ENCODE peak calls at places on chromosome 3, in four cellular contexts. One of them, this sample, is unnamed.

GRCh38 chr3:175129126-175129525 is 270.0 kb downstream of the NAALADL2 start:
- DNase-seq in fibroblast of lung: peak; percentile 43
- DNase-seq in thoracic aorta: no peak
- DNase-seq in pancreas: no peak
- DNase-seq in this sample: no peak

GRCh38 chr3:126358038-126358815 is 1.0 kb upstream of the KLF15 start:
- DNase-seq in fibroblast of lung: peak; percentile 17
- DNase-seq in thoracic aorta: no peak
- DNase-seq in pancreas: no peak
- DNase-seq in this sample: peak; percentile 22

GRCh38 chr3:55242921-55243320 is 244.2 kb downstream of the WNT5A start:
- DNase-seq in fibroblast of lung: no peak
- DNase-seq in thoracic aorta: no peak
- DNase-seq in pancreas: no peak
- DNase-seq in this sample: no peak

GRCh38 chr3:36741285-36741684 is 23.1 kb downstream of the DCLK3 start:
- DNase-seq in fibroblast of lung: peak; percentile 4
- DNase-seq in thoracic aorta: no peak
- DNase-seq in pancreas: no peak
- DNase-seq in this sample: no peak

GRCh38 chr3:105997800-105998526 is 129.2 kb upstream of the CBLB start:
- DNase-seq in fibroblast of lung: peak; percentile 95
- DNase-seq in thoracic aorta: no peak
- DNase-seq in pancreas: no peak
- DNase-seq in this sample: no peak

GRCh38 chr3:108780235-108780634 is 23.0 kb upstream of the RETNLB start:
- DNase-seq in fibroblast of lung: no peak
- DNase-seq in thoracic aorta: no peak
- DNase-seq in pancreas: no peak
- DNase-seq in this sample: no peak

GRCh38 chr3:192031941-192032340 is 571.0 kb downstream of the PYDC2 start:
- DNase-seq in fibroblast of lung: no peak
- DNase-seq in thoracic aorta: no peak
- DNase-seq in pancreas: no peak
- DNase-seq in this sample: no peak

GRCh38 chr3:2992534-2992933 is 117.6 kb downstream of the IL5RA start:
- DNase-seq in fibroblast of lung: no peak
- DNase-seq in thoracic aorta: no peak
- DNase-seq in pancreas: no peak
- DNase-seq in this sample: no peak

GRCh38 chr3:72818092-72818721 is 30.0 kb downstream of the SHQ1 start:
- DNase-seq in fibroblast of lung: peak; percentile 64
- DNase-seq in thoracic aorta: no peak
- DNase-seq in pancreas: no peak
- DNase-seq in this sample: no peak

GRCh38 chr3:196772897-196773296 is 33.2 kb downstream of the PAK2 start:
- DNase-seq in fibroblast of lung: no peak
- DNase-seq in thoracic aorta: no peak
- DNase-seq in pancreas: no peak
- DNase-seq in this sample: no peak

GRCh38 chr3:117557469-117557868 is 847.9 kb downstream of the TUSC7 start:
- DNase-seq in fibroblast of lung: no peak
- DNase-seq in thoracic aorta: no peak
- DNase-seq in pancreas: no peak
- DNase-seq in this sample: no peak

GRCh38 chr3:126501736-126502135 is 15.8 kb downstream of the UROC1 start:
- DNase-seq in fibroblast of lung: no peak
- DNase-seq in thoracic aorta: no peak
- DNase-seq in pancreas: no peak
- DNase-seq in this sample: no peak

GRCh38 chr3:108100906-108101305 is 10.1 kb upstream of the CD47 start:
- DNase-seq in fibroblast of lung: no peak
- DNase-seq in thoracic aorta: no peak
- DNase-seq in pancreas: no peak
- DNase-seq in this sample: no peak

GRCh38 chr3:126033051-126033745 is 50.7 kb downstream of the SLC41A3 start:
- DNase-seq in fibroblast of lung: no peak
- DNase-seq in thoracic aorta: no peak
- DNase-seq in pancreas: no peak
- DNase-seq in this sample: no peak

GRCh38 chr3:13844286-13844685 is 35.6 kb downstream of the WNT7A start:
- DNase-seq in fibroblast of lung: no peak
- DNase-seq in thoracic aorta: no peak
- DNase-seq in pancreas: no peak
- DNase-seq in this sample: no peak
- H3K27me3 ChIP-seq in fibroblast of lung: no peaks in the 10 kb centered on the region
- H3K27me3 ChIP-seq in thoracic aorta: no peaks in the 10 kb centered on the region
- H3K27me3 ChIP-seq in pancreas: no peaks in the 10 kb centered on the region
- H3K27me3 ChIP-seq in this sample: no peaks in the 10 kb centered on the region

DNA sequence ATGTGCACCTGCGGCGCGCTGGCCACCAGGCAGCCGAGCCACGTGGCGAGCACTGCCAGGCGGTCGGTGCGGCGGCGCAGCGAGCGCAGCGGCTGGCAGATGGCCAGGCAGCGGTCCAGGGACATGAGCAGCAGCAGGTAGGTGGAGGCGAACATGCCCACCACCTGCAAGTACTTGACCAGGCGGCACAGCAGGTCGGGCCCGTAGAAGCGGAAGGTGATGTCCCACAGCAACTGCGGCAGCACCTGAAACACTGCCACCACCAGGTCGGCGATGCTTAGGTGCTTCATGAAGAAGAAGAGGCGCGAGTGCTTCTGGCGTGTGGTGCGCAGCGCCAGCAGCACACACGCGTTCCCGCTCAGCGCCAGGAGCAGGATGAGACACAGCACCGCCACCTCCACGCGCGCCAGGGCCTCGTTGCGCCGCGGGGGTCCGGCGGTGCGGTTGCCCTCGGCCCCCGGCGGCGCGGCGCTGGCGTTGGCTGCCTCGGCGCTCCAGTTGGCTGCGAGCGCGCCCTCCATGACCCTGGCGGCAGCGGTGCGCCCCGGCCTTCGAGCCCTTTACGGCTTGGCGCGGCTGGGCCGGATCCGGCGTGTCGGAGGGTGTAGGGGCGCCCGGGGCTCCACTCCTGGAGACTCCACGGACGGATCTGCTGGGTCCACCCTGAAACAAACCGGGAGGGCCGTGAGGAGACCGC is 1.6 kb downstream of the OXTR start:
- DNase-seq in fibroblast of lung: peak; percentile 11
- DNase-seq in thoracic aorta: no peak
- DNase-seq in pancreas: peak; percentile 13
- DNase-seq in this sample: no peak
- TF ChIP-seq CTCF in fibroblast of lung: no peak
- TF ChIP-seq CTCF in thoracic aorta: no peak
- TF ChIP-seq CTCF in pancreas: peak; percentile 18
- TF ChIP-seq CTCF in this sample: no peak

DNA sequence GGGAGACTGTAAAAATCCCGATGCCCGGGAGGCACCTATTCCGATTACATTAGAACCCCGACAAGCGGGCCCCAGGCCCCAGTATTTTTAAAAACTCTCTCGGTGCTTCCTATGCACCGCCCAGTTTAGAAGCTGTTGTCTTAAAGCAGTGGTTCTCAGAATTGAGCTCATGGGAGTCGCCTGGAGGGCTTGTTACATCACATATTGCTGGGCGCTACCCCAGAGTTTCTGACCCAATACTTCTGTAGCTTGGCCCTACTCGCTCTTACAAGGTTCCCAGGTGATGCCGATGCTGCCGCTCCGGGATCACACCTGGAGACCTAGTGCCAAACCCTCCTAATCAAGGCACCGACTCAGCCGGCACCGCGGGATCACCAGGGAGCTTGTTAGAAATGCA is 35.2 kb downstream of the CPN2 start:
- DNase-seq in fibroblast of lung: no peak
- DNase-seq in thoracic aorta: no peak
- DNase-seq in pancreas: no peak
- DNase-seq in this sample: no peak
- H3K4me3 ChIP-seq in fibroblast of lung: no peak overlapping the region
- H3K4me3 ChIP-seq in thoracic aorta: peak overlapping the region; percentile 66
- H3K4me3 ChIP-seq in pancreas: no peak overlapping the region
- H3K4me3 ChIP-seq in this sample: peak overlapping the region; percentile 58

DNA sequence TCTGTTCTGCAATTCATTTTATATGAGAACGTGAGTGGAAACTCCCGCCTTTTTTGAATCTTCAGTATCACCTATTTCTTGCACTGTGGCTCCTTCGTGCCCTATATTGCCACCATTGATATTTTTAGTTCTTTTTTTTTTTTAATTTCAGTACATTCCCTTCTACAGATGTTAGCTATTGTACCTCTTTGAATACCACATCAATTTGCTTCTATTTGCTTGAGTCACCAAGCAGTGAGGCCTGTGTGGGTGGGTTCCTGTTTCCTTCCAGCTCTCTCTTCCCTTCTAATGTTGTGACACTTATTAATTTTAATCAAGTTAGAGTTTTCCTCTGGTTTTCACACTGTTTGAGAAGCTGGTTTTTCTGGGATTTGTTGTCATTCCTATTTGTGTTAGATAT is 8.7 kb downstream of the HACD2 start:
- DNase-seq in fibroblast of lung: no peak
- DNase-seq in thoracic aorta: no peak
- DNase-seq in pancreas: no peak
- DNase-seq in this sample: no peak
- H3K27me3 ChIP-seq in fibroblast of lung: no peaks in the 10 kb centered on the region
- H3K27me3 ChIP-seq in thoracic aorta: no peaks in the 10 kb centered on the region
- H3K27me3 ChIP-seq in pancreas: no peaks in the 10 kb centered on the region
- H3K27me3 ChIP-seq in this sample: no peaks in the 10 kb centered on the region

GRCh38 chr3:188052229-188052965 is 101.6 kb upstream of the LPP start:
- DNase-seq in fibroblast of lung: peak; percentile 62
- DNase-seq in thoracic aorta: peak; percentile 79
- DNase-seq in pancreas: peak; percentile 44
- DNase-seq in this sample: peak; percentile 99
- TF ChIP-seq CTCF in fibroblast of lung: peak; percentile 31
- TF ChIP-seq CTCF in thoracic aorta: peak; percentile 43
- TF ChIP-seq CTCF in pancreas: no peak
- TF ChIP-seq CTCF in this sample: peak; percentile 61

DNA sequence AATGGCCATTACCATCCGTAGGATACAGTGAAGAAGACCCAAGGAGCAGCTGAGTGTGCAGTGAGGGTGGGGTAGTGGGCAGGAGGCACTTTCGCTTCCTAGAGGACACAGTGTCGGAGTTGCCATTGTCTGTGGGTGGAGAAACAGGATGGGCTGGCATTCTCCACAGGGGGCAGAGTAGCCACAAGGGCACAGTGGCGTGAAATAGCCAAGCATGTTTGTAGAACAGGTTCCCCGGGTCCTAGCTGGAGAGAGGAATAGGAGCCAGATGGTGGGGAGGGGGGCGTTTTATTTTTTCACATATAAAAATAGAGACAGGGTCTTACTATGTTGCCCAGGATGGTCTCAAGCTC is 3.5 kb downstream of the SLC6A6 start:
- DNase-seq in fibroblast of lung: no peak
- DNase-seq in thoracic aorta: no peak
- DNase-seq in pancreas: no peak
- DNase-seq in this sample: no peak
- H3K4me3 ChIP-seq in fibroblast of lung: no peak overlapping the region
- H3K4me3 ChIP-seq in thoracic aorta: peak overlapping the region; percentile 89
- H3K4me3 ChIP-seq in pancreas: no peak overlapping the region
- H3K4me3 ChIP-seq in this sample: peak overlapping the region; percentile 83